ENCODE peak calls at places on chromosomes 13 and 19, in four cellular contexts. X is fibroblast of pulmonary artery, K is pancreas, J is A673. Z is an unnamed sample.

GRCh38 chr13:23965346-23965745 is 68.0 kb upstream of the C1QTNF9B start:
- DNase-seq in K (no peak), X (no peak), J (no peak), Z (no peak)

GRCh38 chr13:91774397-91774796 is 376.0 kb downstream of the GPC5 start:
- DNase-seq in K (no peak), J (no peak), X (no peak), Z (no peak)

GRCh38 chr13:32731074-32731473 is 144.8 kb downstream of the PDS5B start:
- DNase-seq in X (no peak), J (no peak), K (no peak), Z (no peak)

GRCh38 chr19:16076958-16077611 is 790 bp downstream of the TPM4 start:
- DNase-seq in X (no peak), J (peak), K (peak), Z (peak)

GRCh38 chr19:9757544-9758501 is 10.7 kb downstream of the ZNF846 start:
- DNase-seq in K (no peak), J (no peak), X (peak), Z (no peak)

GRCh38 chr19:11324079-11324661 is 15.3 kb downstream of the RAB3D start:
- DNase-seq in K (peak), J (peak), X (peak), Z (peak)

GRCh38 chr19:52734340-52734892 is 428 bp downstream of the ZNF611 start:
- DNase-seq in X (peak), J (peak), K (peak), Z (peak)

GRCh38 chr13:91375119-91375729 is 23.2 kb upstream of the GPC5 start:
- DNase-seq in J (peak), K (no peak), X (peak), Z (no peak)

GRCh38 chr19:10112895-10113591 is 1.6 kb downstream of the P2RY11 start:
- DNase-seq in X (peak), J (peak), K (peak), Z (no peak)

GRCh38 chr19:53881482-53882390 is at the start of gene PRKCG:
- DNase-seq in X (no peak), K (peak), J (peak), Z (no peak)

GRCh38 chr13:37364024-37364423 is 234.5 kb downstream of the POSTN start:
- DNase-seq in J (no peak), K (no peak), X (peak), Z (no peak)

GRCh38 chr19:32318884-32319520 is 26.4 kb upstream of the ZNF507 start:
- DNase-seq in K (no peak), J (peak), X (peak), Z (no peak)

GRCh38 chr13:33606692-33607091 is 211.3 kb upstream of the RFC3 start:
- DNase-seq in K (no peak), X (peak), J (peak), Z (no peak)

GRCh38 chr13:59666504-59666903 is 497.2 kb downstream of the DIAPH3 start:
- DNase-seq in X (peak), K (no peak), J (peak), Z (no peak)

GRCh38 chr19:14450168-14450874 is 17.2 kb downstream of the PKN1 start:
- DNase-seq in J (peak), K (no peak), X (peak), Z (peak)

GRCh38 chr13:29674532-29674931 is 79.0 kb upstream of the SLC7A1 start:
- DNase-seq in X (peak), K (no peak), J (no peak), Z (no peak)

GRCh38 chr19:54152267-54152666 is 7.3 kb downstream of the LENG1 start:
- DNase-seq in X (no peak), K (no peak), J (no peak), Z (no peak)

GRCh38 chr19:48962029-48962848 is 2.9 kb upstream of the FTL start:
- DNase-seq in J (no peak), K (peak), X (peak), Z (no peak)

GRCh38 chr19:1401138-1401888 is at the start of gene GAMT:
- DNase-seq in J (peak), X (peak), K (peak), Z (no peak)

GRCh38 chr19:46946611-46947238 is 72.9 kb upstream of the NPAS1 start:
- DNase-seq in J (no peak), X (no peak), K (no peak), Z (no peak)

GRCh38 chr19:10555613-10555979 is 10.2 kb downstream of the KRI1 start:
- DNase-seq in X (no peak), K (no peak), J (no peak), Z (no peak)

GRCh38 chr19:48415395-48415794 is 21.9 kb downstream of the GRIN2D start:
- DNase-seq in J (peak), K (peak), X (peak), Z (peak)

GRCh38 chr13:102935896-102936321 is 90.1 kb downstream of the ERCC5 start:
- DNase-seq in J (peak), X (no peak), K (no peak), Z (no peak)

GRCh38 chr19:29538651-29539050 is 12.9 kb downstream of the VSTM2B start:
- DNase-seq in J (no peak), K (no peak), X (no peak), Z (no peak)

GRCh38 chr13:30362869-30363268 is 55.5 kb upstream of the KATNAL1 start:
- DNase-seq in K (no peak), X (no peak), J (no peak), Z (no peak)

GRCh38 chr19:35142531-35143230 is 374 bp upstream of the FXYD7 start:
- DNase-seq in K (peak), X (peak), J (peak), Z (peak)

GRCh38 chr19:45527731-45528130 is 20.5 kb downstream of the VASP start:
- DNase-seq in K (peak), X (no peak), J (peak), Z (no peak)

GRCh38 chr13:60230593-60230992 is 66.9 kb upstream of the DIAPH3 start:
- DNase-seq in K (no peak), X (peak), J (no peak), Z (no peak)

GRCh38 chr13:98802999-98803666 is 50.7 kb upstream of the SLC15A1 start:
- DNase-seq in J (no peak), X (no peak), K (no peak), Z (no peak)

GRCh38 chr13:75763511-75763910 is 127.4 kb downstream of the LMO7 start:
- DNase-seq in J (no peak), X (no peak), K (no peak), Z (no peak)

GRCh38 chr13:20359335-20359734 is 127.2 kb upstream of the GJB6 start:
- DNase-seq in X (peak), J (peak), K (no peak), Z (no peak)

GRCh38 chr19:36851898-36852297 is 1.2 kb downstream of the ZNF345 start:
- DNase-seq in J (no peak), X (no peak), K (no peak), Z (no peak)

GRCh38 chr13:105446197-105446596 is 1089.3 kb downstream of the EFNB2 start:
- DNase-seq in J (no peak), K (no peak), X (no peak), Z (no peak)

GRCh38 chr19:30128211-30128610 is 186.2 kb downstream of the URI1 start:
- DNase-seq in J (no peak), K (no peak), X (no peak), Z (no peak)

GRCh38 chr13:112716461-112716820 is 26.6 kb downstream of the ATP11A start:
- DNase-seq in J (no peak), X (no peak), K (no peak), Z (no peak)

GRCh38 chr13:18943273-18943672 is 238.4 kb downstream of the TUBA3C start:
- DNase-seq in J (no peak), K (peak), X (no peak), Z (no peak)

GRCh38 chr13:91764527-91764926 is 366.1 kb downstream of the GPC5 start:
- DNase-seq in J (no peak), K (no peak), X (no peak), Z (no peak)

GRCh38 chr13:106287351-106287750 is 248.1 kb downstream of the EFNB2 start:
- DNase-seq in X (no peak), K (no peak), J (no peak), Z (no peak)

GRCh38 chr19:50663280-50663790 is 14.1 kb downstream of the C19orf81 start:
- DNase-seq in X (no peak), K (no peak), J (no peak), Z (no peak)
- TF ChIP-seq CTCF in X (peak), K (no peak), J (peak), Z (no peak)

DNA sequence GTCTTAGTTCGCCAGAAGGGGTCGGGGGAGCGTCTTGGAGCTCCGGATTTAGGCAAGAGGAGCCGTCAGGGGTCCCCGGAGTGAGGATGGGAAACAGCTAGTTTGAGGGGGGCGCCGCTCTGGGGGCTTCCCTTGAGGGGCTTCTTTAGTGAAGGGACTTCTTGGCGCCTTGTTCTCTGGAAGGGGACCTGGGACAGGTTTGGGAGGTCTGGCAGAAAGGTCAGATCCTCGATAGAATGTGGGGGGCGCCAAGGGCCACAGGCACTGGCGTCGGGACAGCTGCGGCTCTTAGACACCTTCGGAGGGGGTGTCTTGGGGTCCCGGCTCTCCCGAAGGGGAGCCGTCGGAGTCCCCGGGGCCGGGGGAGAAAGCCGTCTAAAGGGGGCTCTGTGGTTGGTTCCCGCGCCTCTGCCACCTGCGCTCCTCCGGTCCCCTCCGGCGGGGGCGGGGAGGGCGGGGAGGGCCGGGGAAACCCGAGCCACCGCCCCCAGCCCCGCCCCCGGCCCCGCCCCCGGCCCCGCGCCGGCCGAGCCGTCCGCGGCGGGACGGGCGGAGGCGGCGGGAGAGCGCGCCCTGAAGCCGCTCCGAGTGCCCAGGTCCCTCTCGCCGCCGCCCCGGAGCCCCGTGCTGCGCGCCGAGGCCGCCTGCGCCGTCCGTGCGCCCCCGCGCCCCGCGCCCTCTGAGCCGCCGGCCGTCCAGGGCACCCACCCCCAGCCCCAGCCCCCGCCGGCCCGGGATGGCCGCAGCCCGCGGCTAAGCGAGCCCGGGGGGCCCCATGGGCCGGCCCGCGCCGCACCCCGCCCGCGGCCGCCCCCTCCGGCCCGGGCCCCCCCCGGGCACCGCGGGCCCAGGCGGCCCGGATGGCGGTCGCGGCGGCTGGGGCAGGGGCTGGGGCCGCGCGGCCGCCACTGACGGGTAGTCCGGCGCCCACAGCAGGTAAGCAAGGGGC is at the start of gene NRTN:
- DNase-seq in J (peak), K (peak), X (no peak), Z (no peak)
- H3K4me3 ChIP-seq in J (peak), K (peak), X (peak), Z (no peak)

GRCh38 chr13:21625366-21625765 is 21.4 kb upstream of the MICU2 start:
- DNase-seq in J (peak), X (peak), K (no peak), Z (no peak)
- TF ChIP-seq CTCF in J (peak), X (peak), K (no peak), Z (peak)

DNA sequence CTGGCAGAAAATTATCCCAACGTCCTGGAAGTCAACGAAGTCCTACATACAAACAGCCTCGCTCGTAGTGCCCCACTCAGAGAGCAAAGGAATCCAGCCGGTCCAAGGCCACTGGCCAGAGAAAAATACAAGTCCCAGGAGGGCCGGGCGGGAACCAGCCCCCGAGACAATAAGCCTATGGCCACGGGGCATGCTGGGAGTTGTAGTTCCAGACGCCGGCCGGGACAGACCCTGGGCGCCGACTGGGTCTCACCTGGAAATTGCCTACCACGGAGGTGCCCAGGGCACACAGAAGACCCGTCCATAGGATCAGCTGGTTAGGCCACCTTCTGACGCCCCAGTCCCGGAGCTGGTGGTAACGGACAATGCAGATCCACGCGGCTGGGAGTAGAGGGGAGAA is 5.4 kb downstream of the TMEM150B start:
- DNase-seq in J (peak), X (peak), K (no peak), Z (no peak)
- H3K4me3 ChIP-seq in J (no peak), X (no peak), K (no peak), Z (no peak)

GRCh38 chr13:109154546-109154945 is 525.1 kb downstream of the MYO16 start:
- DNase-seq in K (no peak), J (no peak), X (no peak), Z (no peak)

GRCh38 chr13:109157275-109157674 is 527.9 kb downstream of the MYO16 start:
- DNase-seq in J (no peak), X (no peak), K (no peak), Z (no peak)

GRCh38 chr13:109156181-109156935 is 526.9 kb downstream of the MYO16 start:
- DNase-seq in K (no peak), J (peak), X (peak), Z (no peak)

GRCh38 chr13:109154146-109154545 is 524.7 kb downstream of the MYO16 start:
- DNase-seq in J (no peak), X (no peak), K (no peak), Z (no peak)

GRCh38 chr13:109155301-109155761 is 525.9 kb downstream of the MYO16 start:
- DNase-seq in X (peak), J (no peak), K (no peak), Z (no peak)
- TF ChIP-seq CTCF in X (no peak), J (no peak), K (no peak), Z (no peak)

GRCh38 chr13:27791146-27791900 is 960 bp upstream of the GSX1 start:
- DNase-seq in X (no peak), K (no peak), J (no peak), Z (no peak)
- H3K4me3 ChIP-seq in X (no peak), K (no peak), J (peak), Z (no peak)

DNA sequence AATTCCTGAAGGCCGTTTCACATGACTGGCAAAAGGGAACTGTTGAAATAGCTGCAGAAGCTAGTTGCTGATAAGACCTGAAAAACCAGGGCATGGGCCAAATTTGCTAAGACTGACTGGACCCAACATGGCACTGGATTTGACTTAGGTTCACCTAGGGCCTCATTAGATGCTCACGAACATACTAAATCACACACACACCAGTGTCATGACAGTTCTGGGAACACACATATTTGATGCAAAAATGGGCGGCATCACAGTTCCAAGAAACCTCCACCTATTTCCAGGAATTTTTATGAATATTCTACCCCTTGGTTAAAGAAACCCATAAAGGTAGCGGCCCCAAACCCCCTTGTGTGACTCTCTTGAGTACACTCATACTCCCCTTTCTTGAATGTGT is 99.6 kb upstream of the OBI1 start:
- DNase-seq in K (no peak), X (no peak), J (no peak), Z (no peak)
- TF ChIP-seq CTCF in K (no peak), X (no peak), J (no peak), Z (no peak)

DNA sequence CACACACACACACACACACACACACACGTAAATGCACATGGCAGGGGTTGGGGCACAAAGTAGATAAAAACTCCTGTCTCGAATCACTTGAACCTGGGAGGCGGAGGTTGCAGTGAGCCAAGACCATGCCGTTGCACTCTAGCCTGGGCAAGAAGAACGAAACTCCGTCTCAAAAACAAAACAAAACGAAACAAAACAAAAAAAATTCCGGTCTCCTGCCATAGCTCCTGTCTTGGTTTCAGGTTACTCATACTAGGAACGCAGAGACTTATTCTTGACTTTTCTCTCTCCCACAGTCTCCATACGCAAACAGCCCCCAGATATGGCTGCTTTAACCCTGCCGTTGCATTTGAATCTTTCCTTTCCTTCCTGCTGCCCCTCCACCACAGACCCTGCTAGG is 148.9 kb downstream of the SHISA2 start:
- DNase-seq in K (no peak), J (no peak), X (no peak), Z (no peak)
- H3K4me3 ChIP-seq in K (no peak), J (no peak), X (no peak), Z (no peak)

Z was measured in uterus.